ENCODE peak calls at places on chromosome 22, in nine cellular contexts. U, E, T, B, G, P, C, K and F are unnamed samples.
A peak's percentile ranks its signal among the peaks of the same experiment; 100 is the strongest.

GRCh38 chr22:20514658-20515406 is 7.4 kb downstream of the MED15 start:
- DNase-seq in G (no peak), T (no peak), B (no peak), C (no peak), U (no peak), K (no peak), E (no peak), P (no peak), F (no peak)

GRCh38 chr22:35046744-35047462 is 19.1 kb upstream of the ISX start:
- DNase-seq in U (no peak), P (no peak), T (no peak), E (no peak), G (no peak), K (no peak), B (no peak), C (no peak), F (no peak)

GRCh38 chr22:35777335-35777975 is 59.8 kb downstream of the APOL5 start:
- DNase-seq in E (peak; percentile 2), T (no peak), U (no peak), P (no peak), B (no peak), C (no peak), K (no peak), G (no peak), F (no peak)

GRCh38 chr22:48492371-48493320 is 1335.0 kb downstream of the BRD1 start:
- DNase-seq in E (peak; percentile 27), T (peak; percentile 56), U (peak; percentile 71), K (no peak), B (peak; percentile 63), P (peak; percentile 50), G (peak; percentile 76), C (peak; percentile 43), F (peak; percentile 56)

GRCh38 chr22:41562461-41562860 is 1.7 kb downstream of the CSDC2 start:
- DNase-seq in C (no peak), G (no peak), U (no peak), P (no peak), K (no peak), E (no peak), B (no peak), T (no peak), F (no peak)

GRCh38 chr22:23248583-23248982 is 68.3 kb downstream of the BCR start:
- DNase-seq in K (no peak), T (no peak), G (no peak), U (no peak), P (no peak), C (peak; percentile 58), E (no peak), B (peak; percentile 36), F (no peak)

GRCh38 chr22:45688606-45689080 is 17.0 kb downstream of the ATXN10 start:
- DNase-seq in P (no peak), G (no peak), E (no peak), T (no peak), B (peak; percentile 40), K (no peak), C (no peak), U (no peak), F (no peak)

GRCh38 chr22:20095521-20095920 is 15.5 kb downstream of the DGCR8 start:
- DNase-seq in C (no peak), E (no peak), U (no peak), P (no peak), G (no peak), T (no peak), B (no peak), K (no peak), F (no peak)

GRCh38 chr22:35330258-35330861 is 30.7 kb downstream of the TOM1 start:
- DNase-seq in B (peak; percentile 60), C (peak; percentile 63), G (peak; percentile 98), U (no peak), K (no peak), E (no peak), T (no peak), P (peak; percentile 80), F (no peak)

GRCh38 chr22:34437140-34437539 is 516.9 kb upstream of the LARGE1 start:
- DNase-seq in P (no peak), C (no peak), U (no peak), E (no peak), G (no peak), T (no peak), B (peak; percentile 71), K (no peak), F (no peak)

GRCh38 chr22:35054064-35054463 is 11.9 kb upstream of the ISX start:
- DNase-seq in B (no peak), C (no peak), P (no peak), G (no peak), T (no peak), E (no peak), U (no peak), K (no peak), F (no peak)

GRCh38 chr22:21938906-21939305 is 13.7 kb downstream of the PPM1F start:
- DNase-seq in B (no peak), U (no peak), T (no peak), P (no peak), C (no peak), K (no peak), G (no peak), E (no peak), F (no peak)

GRCh38 chr22:21937041-21937820 is 15.4 kb downstream of the PPM1F start:
- DNase-seq in B (no peak), T (no peak), C (peak; percentile 62), U (no peak), E (no peak), P (peak; percentile 32), K (no peak), G (no peak), F (peak; percentile 65)

GRCh38 chr22:21939392-21940319 is 13.0 kb downstream of the PPM1F start:
- DNase-seq in K (no peak), G (no peak), T (no peak), C (no peak), E (no peak), U (no peak), B (no peak), P (no peak), F (no peak)

GRCh38 chr22:21937821-21938070 is 14.9 kb downstream of the PPM1F start:
- DNase-seq in G (no peak), U (no peak), C (no peak), K (no peak), P (no peak), T (no peak), B (no peak), E (no peak), F (no peak)

DNA sequence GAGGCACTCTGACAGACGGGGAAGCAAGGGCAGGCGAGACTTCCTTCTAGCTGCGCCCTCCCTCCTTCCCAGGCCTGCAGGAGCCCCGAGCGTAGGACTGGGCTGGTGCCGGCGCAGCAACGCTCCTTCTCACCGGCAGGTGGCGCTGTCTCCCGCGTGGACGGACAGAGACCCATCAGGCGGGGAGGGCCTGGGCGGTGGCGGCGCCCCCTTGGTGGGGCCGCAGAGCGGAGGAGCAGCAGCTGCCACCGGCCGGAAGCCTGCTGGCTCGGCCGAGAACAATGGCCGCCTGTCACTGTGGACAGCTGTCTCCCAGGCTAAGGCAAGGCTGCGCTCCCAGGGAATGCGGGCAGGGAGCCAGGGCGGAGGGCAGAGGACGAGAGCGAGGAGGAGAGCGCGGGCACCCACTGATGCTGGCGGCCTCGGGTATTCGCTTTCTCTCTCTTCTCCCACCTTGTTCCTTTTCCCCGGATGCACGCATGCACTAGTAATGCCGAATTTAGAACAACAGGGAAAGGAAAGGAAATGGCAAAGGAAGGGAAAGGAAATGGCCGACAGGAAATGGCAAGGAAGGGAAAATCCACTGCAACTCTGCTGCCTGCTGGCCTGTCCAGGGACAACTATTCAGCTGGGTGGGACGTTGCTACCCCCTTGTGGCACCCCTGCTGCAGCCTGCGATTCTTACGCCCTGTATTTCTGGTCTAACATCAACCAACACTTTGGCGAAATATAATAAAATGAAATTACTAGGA is 14.4 kb downstream of the PPM1F start:
- DNase-seq in P (peak; percentile 96), B (peak; percentile 89), C (peak; percentile 95), E (no peak), U (peak; percentile 98), G (peak; percentile 97), T (peak; percentile 94), K (peak; percentile 75), F (peak; percentile 89)
- TF ChIP-seq POLR2AphosphoS5 in P (peak; percentile 22), B (peak; percentile 74), C (no peak), E (no peak), U (peak; percentile 46), G (peak; percentile 51), T (peak; percentile 65), K (peak; percentile 22), F (peak; percentile 83)

DNA sequence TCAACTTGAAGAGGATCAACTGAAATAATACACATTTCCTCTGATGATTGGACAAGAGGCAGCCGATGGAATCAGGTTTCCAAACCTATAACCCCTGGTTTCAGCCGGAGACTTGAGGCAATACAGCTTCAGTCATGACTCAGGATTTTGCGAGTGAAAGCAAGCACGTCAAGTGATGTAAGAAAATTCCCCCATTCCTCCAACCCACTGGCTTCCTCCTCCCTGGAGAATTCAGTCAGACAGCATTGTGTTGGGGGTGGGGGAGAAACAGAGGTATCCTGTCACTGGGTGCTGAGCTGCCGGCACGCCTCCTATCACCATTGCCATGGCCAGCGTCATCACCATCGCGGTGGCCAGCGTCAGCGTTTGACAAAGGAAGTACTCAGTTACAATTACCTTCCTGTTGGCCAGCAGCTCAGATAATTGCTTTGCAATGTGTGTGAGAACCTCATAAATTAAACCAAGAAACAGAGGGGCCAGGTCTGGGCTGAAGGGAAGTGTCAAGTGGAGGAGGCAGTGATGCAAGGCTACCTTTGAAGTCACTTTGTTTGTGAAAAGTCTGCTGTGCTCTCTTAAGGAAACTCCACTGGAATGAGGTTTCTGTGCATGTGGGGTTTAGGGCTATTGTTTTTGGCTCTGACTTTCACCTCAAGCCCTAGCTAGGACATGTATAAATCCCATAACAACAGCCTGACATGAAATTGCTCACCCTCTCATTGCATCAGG is 50.3 kb downstream of the LIF start:
- DNase-seq in C (peak; percentile 66), T (no peak), K (peak; percentile 70), P (peak; percentile 68), G (peak; percentile 92), E (peak; percentile 97), B (peak; percentile 82), U (no peak), F (peak; percentile 96)
- TF ChIP-seq POLR2AphosphoS5 in C (peak; percentile 33), T (no peak), K (no peak), P (no peak), G (no peak), E (peak; percentile 50), B (peak; percentile 62), U (no peak), F (peak; percentile 59)

DNA sequence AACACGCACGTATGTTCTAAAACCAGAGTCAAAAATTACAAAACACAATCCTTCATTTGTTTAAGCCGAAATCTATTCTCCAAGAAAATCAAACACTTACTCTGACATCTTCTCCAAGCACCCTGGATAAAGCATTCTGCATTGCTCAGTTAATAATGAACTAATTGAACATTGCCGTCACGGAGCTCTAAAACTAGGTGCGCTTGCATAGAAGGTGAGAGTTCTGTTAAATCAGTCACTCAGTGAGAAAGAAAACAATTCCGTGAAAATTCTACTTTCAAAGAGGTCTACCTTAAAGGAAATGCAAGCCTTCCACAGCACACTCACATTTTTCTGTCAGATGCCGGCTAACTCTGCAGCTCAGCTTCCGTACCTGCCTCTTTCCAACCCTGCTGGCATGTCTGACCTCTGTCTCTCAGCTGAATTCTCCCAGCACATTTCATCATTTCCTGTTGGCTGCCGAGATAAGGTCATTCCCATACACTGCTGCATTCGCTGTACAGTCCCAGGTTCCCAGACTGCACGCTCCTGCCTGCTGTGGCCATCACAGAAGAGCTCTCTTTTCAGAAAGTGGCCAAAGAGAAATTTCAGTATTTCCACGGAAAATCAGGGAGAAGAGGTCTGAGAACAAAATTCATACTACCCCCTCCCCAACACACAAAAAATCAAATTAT is 55.3 kb downstream of the PACSIN2 start:
- DNase-seq in B (peak; percentile 61), E (peak; percentile 67), T (no peak), U (no peak), C (peak; percentile 78), P (peak; percentile 62), G (peak; percentile 77), K (no peak), F (peak; percentile 51)
- TF ChIP-seq POLR2AphosphoS5 in B (peak; percentile 70), E (no peak), T (no peak), U (no peak), C (peak; percentile 54), P (peak; percentile 45), G (peak; percentile 68), K (no peak), F (no peak)

GRCh38 chr22:50083462-50084081 is 1.7 kb downstream of the MLC1 start:
- DNase-seq in G (no peak), P (no peak), C (no peak), K (no peak), U (no peak), B (no peak), T (no peak), E (no peak), F (no peak)
- TF ChIP-seq POLR2AphosphoS5 in G (no peak), P (no peak), C (no peak), K (no peak), U (no peak), B (no peak), T (no peak), E (no peak), F (no peak)